ENCODE peak calls at places on chromosomes 3 and 15, in ten cellular contexts. J is mammary epithelial cell; K is adrenal gland; V is pancreas; W is heart right ventricle; Q is endodermal cell; M is thoracic aorta; N is body of pancreas; U is CD8-positive, alpha-beta T cell; I is ovary. X is an unnamed sample. For H3K4me1 and H3K9me3, the result is how much of the 10 kb centered on the place peaks cover.

GRCh38 chr15:70111203-70112017 is 13.7 kb upstream of the TLE3 start:
- DNase-seq in J (peak), K (peak), V (peak), W (peak), Q (peak), M (no peak), N (peak), U (no peak), I (peak), X (peak)

GRCh38 chr3:128764863-128765262 is 38.9 kb downstream of the RAB7A start:
- DNase-seq in J (no peak), K (no peak), V (no peak), W (no peak), Q (no peak), M (no peak), N (no peak), U (no peak), I (no peak), X (no peak)

GRCh38 chr3:8239718-8240698 is 261.6 kb upstream of the LMCD1 start:
- DNase-seq in J (peak), K (peak), V (peak), W (no peak), Q (peak), M (no peak), N (peak), U (no peak), I (no peak), X (no peak)

GRCh38 chr3:186275436-186275835 is 86.6 kb downstream of the DGKG start:
- DNase-seq in J (no peak), K (no peak), V (no peak), W (no peak), Q (no peak), M (no peak), N (no peak), U (no peak), I (no peak), X (no peak)

GRCh38 chr15:94400521-94401290 is 169.3 kb downstream of the MCTP2 start:
- DNase-seq in J (no peak), K (no peak), V (no peak), W (no peak), Q (no peak), M (no peak), N (no peak), U (no peak), I (no peak), X (no peak)

GRCh38 chr15:41788262-41788661 is 14.0 kb downstream of the MAPKBP1 start:
- DNase-seq in J (no peak), K (no peak), V (no peak), W (no peak), Q (no peak), M (no peak), N (no peak), U (no peak), I (no peak), X (no peak)

GRCh38 chr15:36701336-36701735 is 121.9 kb downstream of the CDIN1 start:
- DNase-seq in J (no peak), K (no peak), V (no peak), W (no peak), Q (no peak), M (no peak), N (no peak), U (no peak), I (no peak), X (no peak)

GRCh38 chr3:44206862-44207652 is 34.6 kb upstream of the TOPAZ1 start:
- DNase-seq in J (no peak), K (no peak), V (no peak), W (no peak), Q (no peak), M (no peak), N (no peak), U (no peak), I (no peak), X (no peak)

GRCh38 chr3:195269375-195270078 is 1.4 kb downstream of the XXYLT1 start:
- DNase-seq in J (no peak), K (no peak), V (no peak), W (no peak), Q (no peak), M (no peak), N (no peak), U (no peak), I (no peak), X (no peak)

GRCh38 chr3:32852146-32852545 is 34.3 kb downstream of the TRIM71 start:
- DNase-seq in J (no peak), K (no peak), V (no peak), W (no peak), Q (no peak), M (no peak), N (no peak), U (no peak), I (no peak), X (no peak)

GRCh38 chr15:70036585-70037343 is 61.0 kb downstream of the TLE3 start:
- DNase-seq in J (peak), K (no peak), V (no peak), W (no peak), Q (no peak), M (no peak), N (no peak), U (no peak), I (no peak), X (no peak)

GRCh38 chr15:58521293-58521991 is 89.7 kb downstream of the LIPC start:
- DNase-seq in J (peak), K (peak), V (peak), W (peak), Q (peak), M (no peak), N (peak), U (no peak), I (peak), X (peak)

GRCh38 chr15:39786444-39787056 is 3.9 kb upstream of the FSIP1 start:
- DNase-seq in J (peak), K (no peak), V (no peak), W (no peak), Q (no peak), M (no peak), N (no peak), U (no peak), I (no peak), X (no peak)

GRCh38 chr3:101065962-101066361 is 72.7 kb upstream of the ABI3BP start:
- DNase-seq in J (peak), K (no peak), V (no peak), W (no peak), Q (no peak), M (no peak), N (no peak), U (no peak), I (no peak), X (no peak)

GRCh38 chr15:75455424-75455981 is 4.0 kb upstream of the SIN3A start:
- DNase-seq in J (peak), K (peak), V (peak), W (peak), Q (peak), M (peak), N (peak), U (peak), I (peak), X (peak)

GRCh38 chr3:52380023-52380422 is 63.9 kb downstream of the DNAH1 start:
- DNase-seq in J (no peak), K (no peak), V (no peak), W (no peak), Q (no peak), M (no peak), N (no peak), U (no peak), I (no peak), X (no peak)

GRCh38 chr15:52257734-52258062 is 37.9 kb downstream of the MYO5C start:
- DNase-seq in J (no peak), K (peak), V (no peak), W (no peak), Q (peak), M (no peak), N (no peak), U (no peak), I (no peak), X (no peak)

GRCh38 chr15:41258706-41259471 is 27.8 kb downstream of the CHP1 start:
- DNase-seq in J (peak), K (peak), V (no peak), W (no peak), Q (no peak), M (no peak), N (peak), U (no peak), I (no peak), X (no peak)

DNA sequence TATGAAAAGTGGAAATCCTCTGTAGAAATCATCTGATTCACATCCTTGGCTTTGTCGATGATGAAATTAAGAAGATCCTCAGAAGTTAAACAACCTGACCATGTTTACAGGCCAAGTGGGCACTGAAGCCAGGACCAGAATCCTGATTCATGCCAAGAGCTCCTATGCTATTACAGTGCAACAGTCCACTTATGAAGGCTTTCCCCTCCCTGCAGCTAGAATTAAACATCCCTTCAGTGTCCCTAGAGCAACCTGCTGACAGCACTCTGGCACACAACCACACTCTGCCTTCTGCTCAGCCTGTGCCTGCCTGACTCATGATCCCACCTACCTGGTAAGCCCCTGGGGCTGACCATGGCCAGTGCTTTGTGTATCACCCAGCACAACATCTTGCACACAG is 33.8 kb downstream of the TXNRD3 start:
- DNase-seq in J (peak), K (no peak), V (no peak), W (peak), Q (no peak), M (no peak), N (no peak), U (no peak), I (no peak), X (no peak)
- H3K27ac ChIP-seq in J (peak), K (no peak), V (no peak), W (no peak), Q (no peak), M (no peak), N (no peak), U (no peak), I (no peak), X (no peak)

GRCh38 chr3:56921573-56922571 is 120.1 kb upstream of the ARHGEF3 start:
- DNase-seq in J (no peak), K (peak), V (no peak), W (no peak), Q (no peak), M (no peak), N (no peak), U (no peak), I (no peak), X (no peak)
- H3K4me1 ChIP-seq in J (under half), K (half or more), V (under half), W (half or more), Q (under half), M (under half), N (under half), U (half or more), I (under half), X (under half)

DNA sequence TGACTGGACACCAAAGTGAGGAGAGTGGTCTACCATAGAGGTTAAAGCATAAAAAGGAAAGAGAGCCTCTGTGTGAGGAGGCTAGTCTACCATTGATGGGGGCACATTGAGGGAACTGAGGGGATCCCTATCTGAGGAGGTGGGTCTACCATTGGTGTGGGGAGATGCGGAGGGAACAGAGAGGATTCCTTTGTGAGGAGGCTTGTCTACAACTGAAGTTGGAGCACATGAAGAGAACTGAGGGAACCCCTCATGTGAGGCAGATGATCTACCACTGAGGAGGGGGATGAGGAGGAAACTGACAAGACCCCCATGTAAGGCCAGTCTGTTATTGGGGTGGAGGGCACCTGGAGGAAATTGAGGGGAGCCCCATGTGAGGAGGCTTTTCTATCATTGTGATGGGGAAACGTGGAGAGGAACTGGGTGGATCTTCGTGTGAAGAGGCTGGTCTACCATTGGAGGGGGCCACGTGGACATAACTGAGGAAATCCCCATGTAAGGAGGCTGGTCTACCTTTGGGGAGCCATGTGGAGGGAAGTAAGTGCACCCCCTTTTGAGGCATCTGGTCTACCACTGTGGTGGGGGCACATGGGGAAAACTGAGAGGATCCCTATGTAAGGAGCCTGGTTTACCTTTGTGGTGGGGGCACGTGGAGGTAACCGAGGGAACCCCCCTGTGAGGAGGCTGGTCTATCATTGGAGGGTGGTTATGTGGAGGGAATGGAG is 160.1 kb downstream of the FBLN2 start:
- DNase-seq in J (no peak), K (no peak), V (no peak), W (peak), Q (no peak), M (no peak), N (no peak), U (peak), I (no peak), X (no peak)
- H3K9me3 ChIP-seq in J (under half), K (under half), V (under half), W (under half), Q (under half), M (under half), N (under half), U (under half), I (under half), X (under half)

GRCh38 chr3:2454865-2455264 is 356.2 kb downstream of the CNTN4 start:
- DNase-seq in J (no peak), K (no peak), V (no peak), W (no peak), Q (no peak), M (no peak), N (no peak), U (no peak), I (no peak), X (no peak)
- H3K27ac ChIP-seq in J (no peak), K (no peak), V (no peak), W (peak), Q (no peak), M (no peak), N (no peak), U (no peak), I (no peak), X (no peak)

X was measured in uterus.